ENCODE peak calls at places on chromosomes 5 and 9, in four cellular contexts. F is effector memory CD4-positive, alpha-beta T cell; N is psoas muscle; H is A673. W is an unnamed sample. For H3K4me1, the result is how much of the 10 kb centered on the place peaks cover.

GRCh38 chr5:33401482-33402390 is 39.0 kb upstream of the TARS1 start:
- DNase-seq in F (no peak), N (no peak), H (no peak), W (no peak)

GRCh38 chr9:115462623-115463022 is 344.7 kb upstream of the TNC start:
- DNase-seq in F (no peak), N (no peak), H (no peak), W (no peak)

GRCh38 chr9:81424431-81424830 is 264.9 kb downstream of the TLE1 start:
- DNase-seq in F (no peak), N (no peak), H (no peak), W (no peak)

GRCh38 chr9:12717907-12718306 is 24.7 kb downstream of the TYRP1 start:
- DNase-seq in F (no peak), N (no peak), H (no peak), W (no peak)

GRCh38 chr5:58188287-58188651 is 271.6 kb downstream of the PLK2 start:
- DNase-seq in F (no peak), N (no peak), H (no peak), W (no peak)

GRCh38 chr9:3909966-3910650 is 384.3 kb upstream of the RFX3 start:
- DNase-seq in F (no peak), N (no peak), H (no peak), W (no peak)

GRCh38 chr9:116644099-116644688 is 42.9 kb upstream of the TRIM32 start:
- DNase-seq in F (no peak), N (no peak), H (no peak), W (no peak)

GRCh38 chr9:132919609-132920268 is 24.7 kb downstream of the TSC1 start:
- DNase-seq in F (no peak), N (no peak), H (no peak), W (no peak)

GRCh38 chr9:22528485-22528884 is 81.9 kb downstream of the DMRTA1 start:
- DNase-seq in F (no peak), N (no peak), H (no peak), W (no peak)

DNA sequence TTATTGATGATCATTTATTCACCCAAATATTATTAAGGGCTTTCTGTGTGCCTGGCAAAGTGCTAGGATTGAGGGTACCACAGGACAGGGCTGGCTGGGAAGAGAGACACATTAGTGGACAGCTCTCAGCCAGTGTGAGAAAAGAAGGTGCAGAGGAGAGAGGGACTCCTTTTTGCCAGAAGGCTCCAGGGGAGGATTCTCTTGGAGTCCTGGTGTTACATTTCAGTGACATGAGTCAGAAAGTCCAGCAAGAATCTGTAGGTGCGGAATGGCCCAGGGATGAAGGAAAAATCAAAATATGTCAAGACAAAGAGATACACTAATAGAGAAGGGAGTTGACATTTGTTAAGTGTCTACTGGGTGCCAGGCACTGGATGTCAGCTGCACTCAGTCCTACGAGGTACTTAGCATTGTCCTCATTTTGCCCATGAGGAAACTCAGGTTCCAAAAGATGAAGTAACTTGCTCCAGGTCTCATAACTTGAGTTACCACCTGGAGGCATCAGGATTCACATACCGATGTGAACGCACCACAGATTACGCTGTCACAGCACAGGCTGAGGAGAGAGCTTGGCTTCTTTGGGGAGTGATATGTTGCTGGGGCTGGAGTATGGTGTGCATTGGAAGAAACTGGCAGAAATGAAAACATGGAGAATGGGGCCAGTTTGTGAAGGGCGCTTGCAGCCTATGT is 60.5 kb downstream of the RASGRF2 start:
- DNase-seq in F (no peak), N (no peak), H (no peak), W (no peak)
- H3K4me1 ChIP-seq in F (under half), N (under half), H (under half), W (under half)

DNA sequence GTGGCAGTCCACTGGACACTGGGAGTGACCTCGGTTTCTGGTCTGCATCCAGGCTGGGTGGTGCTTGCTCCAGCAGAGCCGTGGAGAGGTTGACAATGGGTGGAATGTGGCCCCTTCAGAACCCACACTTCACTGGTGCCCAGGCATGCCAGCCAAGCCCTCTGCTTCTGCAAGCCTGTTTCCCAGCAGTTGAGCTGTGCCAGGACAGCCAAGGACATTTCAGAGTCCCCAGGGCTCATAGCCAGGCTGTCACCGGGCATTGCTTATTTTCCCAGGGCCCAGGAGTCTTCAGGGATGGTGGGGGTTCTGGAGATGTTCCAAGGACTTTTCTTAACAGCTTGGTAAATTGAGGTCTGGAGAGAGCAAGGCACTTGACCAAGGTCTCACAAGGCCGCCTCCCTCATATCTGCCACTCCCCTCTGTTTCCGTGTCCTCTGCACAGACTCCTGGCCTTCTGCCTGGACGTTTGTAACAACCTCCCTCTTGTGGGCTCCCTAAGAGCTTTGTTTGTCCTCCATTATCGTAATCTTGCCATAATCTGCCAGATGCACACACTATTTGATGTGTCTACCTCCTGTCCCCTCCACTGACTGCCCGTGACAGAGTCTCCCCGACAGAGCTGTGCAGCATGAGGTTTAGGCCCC is 3.8 kb upstream of the NDST1 start:
- DNase-seq in F (no peak), N (peak), H (no peak), W (no peak)
- H3K4me1 ChIP-seq in F (under half), N (half or more), H (under half), W (half or more)

GRCh38 chr9:135887021-135887507 is 20.3 kb downstream of the CAMSAP1 start:
- DNase-seq in F (no peak), N (peak), H (peak), W (no peak)

GRCh38 chr9:135887585-135888050 is 19.7 kb downstream of the CAMSAP1 start:
- DNase-seq in F (peak), N (no peak), H (no peak), W (no peak)

GRCh38 chr9:135888766-135889394 is 18.5 kb downstream of the CAMSAP1 start:
- DNase-seq in F (no peak), N (no peak), H (no peak), W (no peak)

GRCh38 chr9:135889564-135890189 is 17.7 kb downstream of the CAMSAP1 start:
- DNase-seq in F (no peak), N (no peak), H (no peak), W (no peak)

DNA sequence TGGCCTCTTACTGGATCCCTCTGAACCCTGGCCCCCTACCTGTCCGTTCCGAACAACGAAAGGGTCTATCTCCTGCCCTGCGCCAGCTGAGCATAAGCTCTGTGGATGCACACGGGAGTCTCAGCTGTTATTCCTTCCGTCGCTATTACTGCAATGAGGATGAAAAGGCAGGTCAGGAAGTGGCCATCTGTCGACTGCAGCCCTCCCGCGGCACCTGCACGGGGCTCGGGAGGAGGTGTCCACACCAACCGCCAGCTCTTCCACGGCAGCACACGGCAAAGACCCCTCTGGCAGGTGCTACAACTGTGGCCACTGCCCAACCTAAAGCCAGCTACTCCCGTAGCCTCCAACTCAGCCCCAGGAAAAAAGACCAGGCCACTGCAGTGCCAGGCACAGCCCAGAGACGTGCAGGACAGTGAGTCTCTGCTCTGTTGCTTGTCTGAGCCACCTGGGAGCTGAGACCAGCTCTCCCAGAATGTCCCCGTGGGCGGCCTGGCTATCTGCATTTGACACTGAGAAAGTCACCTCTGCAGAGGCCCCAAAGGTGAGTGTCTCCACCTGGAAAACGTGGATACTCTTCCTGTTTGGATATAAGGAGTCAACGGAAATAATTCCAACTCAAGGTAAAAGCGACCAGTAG is 19.1 kb downstream of the CAMSAP1 start:
- DNase-seq in F (no peak), N (no peak), H (no peak), W (no peak)
- H3K4me1 ChIP-seq in F (under half), N (half or more), H (half or more), W (half or more)

GRCh38 chr5:150508021-150508640 is at the start of gene NDST1:
- DNase-seq in F (no peak), N (no peak), H (no peak), W (no peak)

GRCh38 chr5:150509992-150510391 is 2.1 kb downstream of the NDST1 start:
- DNase-seq in F (no peak), N (no peak), H (no peak), W (no peak)

GRCh38 chr5:150510460-150511263 is 2.7 kb downstream of the NDST1 start:
- DNase-seq in F (no peak), N (no peak), H (no peak), W (no peak)

GRCh38 chr5:150507283-150508020 is 479 bp upstream of the NDST1 start:
- DNase-seq in F (no peak), N (no peak), H (no peak), W (no peak)

DNA sequence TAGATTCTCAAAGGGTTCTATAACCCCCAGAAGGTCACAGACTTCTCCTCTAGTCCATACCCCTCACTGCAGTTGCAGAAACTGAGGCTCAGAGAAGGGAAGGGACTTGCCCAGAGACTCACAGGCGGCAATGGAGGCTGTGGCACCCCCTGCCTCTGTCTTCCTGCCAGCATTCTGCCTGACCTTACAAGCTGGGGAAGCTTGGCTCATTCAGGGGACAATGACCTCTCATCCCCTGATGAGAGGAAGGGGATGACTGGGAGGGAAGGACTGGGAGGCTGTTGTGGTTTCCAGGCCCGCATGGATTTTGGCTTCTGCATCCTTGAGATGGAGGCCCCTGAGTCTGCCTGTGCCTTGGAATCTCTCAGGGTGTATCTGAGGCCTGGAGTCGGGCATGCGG is 897 bp downstream of the NDST1 start:
- DNase-seq in F (no peak), N (no peak), H (no peak), W (no peak)
- H3K4me1 ChIP-seq in F (under half), N (half or more), H (under half), W (half or more)

GRCh38 chr9:129143031-129143441 is 31.8 kb downstream of the PTPA start:
- DNase-seq in F (peak), N (peak), H (peak), W (peak)
- H3K4me1 ChIP-seq in F (under half), N (half or more), H (under half), W (half or more)

GRCh38 chr9:113526231-113526746 is 62.8 kb downstream of the RGS3 start:
- DNase-seq in F (no peak), N (no peak), H (no peak), W (no peak)

GRCh38 chr9:113526841-113527240 is 63.3 kb downstream of the RGS3 start:
- DNase-seq in F (no peak), N (no peak), H (no peak), W (no peak)

GRCh38 chr9:113524460-113524859 is 60.9 kb downstream of the RGS3 start:
- DNase-seq in F (no peak), N (no peak), H (no peak), W (no peak)

GRCh38 chr9:113525208-113525607 is 61.7 kb downstream of the RGS3 start:
- DNase-seq in F (no peak), N (no peak), H (no peak), W (no peak)

DNA sequence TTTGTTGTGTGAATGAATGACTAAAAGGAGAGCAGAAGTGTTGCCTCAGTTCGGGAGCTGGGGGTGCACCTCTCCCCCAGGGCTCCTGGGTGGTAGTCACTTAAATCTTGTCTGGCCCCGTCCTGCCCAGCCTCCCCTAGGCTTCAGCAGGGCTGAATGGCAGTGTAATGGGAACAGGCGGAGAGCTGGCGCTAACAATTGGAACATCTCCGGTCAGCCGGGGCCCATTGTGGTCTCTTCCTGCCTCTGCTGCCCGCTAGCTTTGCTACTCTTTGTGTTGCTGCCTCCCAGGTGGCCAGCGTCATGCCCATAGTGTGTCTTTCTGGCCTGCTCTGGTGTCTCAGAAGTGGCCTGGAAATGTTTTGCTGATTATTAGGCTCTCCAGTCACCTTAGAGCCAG is 62.3 kb downstream of the RGS3 start:
- DNase-seq in F (no peak), N (no peak), H (no peak), W (no peak)
- H3K4me1 ChIP-seq in F (under half), N (under half), H (under half), W (under half)

DNA sequence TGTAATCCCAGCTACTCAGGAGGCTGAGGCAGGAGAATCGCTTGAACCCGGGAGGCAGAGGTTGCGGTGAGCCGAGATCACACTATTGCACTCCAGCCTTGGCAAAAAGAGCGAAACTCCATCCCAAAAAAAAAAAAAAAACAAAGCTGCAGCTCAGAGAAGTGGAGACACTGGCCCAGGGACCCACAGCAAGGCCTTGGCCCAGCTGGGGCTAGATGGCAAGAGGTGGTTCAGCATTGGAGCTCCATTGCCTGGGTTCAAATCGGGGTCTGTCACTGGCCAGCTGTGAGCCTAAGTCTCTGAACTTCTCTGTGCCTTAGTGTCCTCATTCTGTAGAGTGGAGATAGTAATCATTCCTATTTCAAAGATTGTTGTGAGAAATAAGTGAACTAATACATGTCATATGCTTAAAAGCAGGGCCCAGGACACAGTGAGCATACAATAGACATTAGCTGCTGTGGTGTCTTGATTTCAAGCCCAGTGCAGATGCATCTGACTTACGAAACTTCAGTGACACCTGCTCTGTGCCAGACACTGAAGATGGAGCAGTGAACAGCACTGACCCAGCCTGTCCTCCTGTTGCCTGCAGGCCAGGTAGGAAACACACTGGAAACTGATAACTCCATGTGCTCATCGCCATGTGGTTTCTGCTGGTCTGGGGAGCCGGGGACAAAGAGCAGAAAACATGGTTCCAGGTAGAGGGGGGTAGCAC is 127.7 kb downstream of the C9orf50 start:
- DNase-seq in F (no peak), N (no peak), H (no peak), W (no peak)
- H3K4me1 ChIP-seq in F (under half), N (under half), H (half or more), W (under half)

GRCh38 chr5:181054871-181055494 is 14.9 kb downstream of the BTNL9 start:
- DNase-seq in F (no peak), N (no peak), H (no peak), W (no peak)

GRCh38 chr5:181054138-181054537 is 14.1 kb downstream of the BTNL9 start:
- DNase-seq in F (no peak), N (no peak), H (no peak), W (no peak)

GRCh38 chr5:181052928-181053759 is 13.1 kb downstream of the BTNL9 start:
- DNase-seq in F (no peak), N (no peak), H (no peak), W (no peak)

GRCh38 chr5:181052526-181052927 is 12.5 kb downstream of the BTNL9 start:
- DNase-seq in F (no peak), N (no peak), H (peak), W (no peak)

DNA sequence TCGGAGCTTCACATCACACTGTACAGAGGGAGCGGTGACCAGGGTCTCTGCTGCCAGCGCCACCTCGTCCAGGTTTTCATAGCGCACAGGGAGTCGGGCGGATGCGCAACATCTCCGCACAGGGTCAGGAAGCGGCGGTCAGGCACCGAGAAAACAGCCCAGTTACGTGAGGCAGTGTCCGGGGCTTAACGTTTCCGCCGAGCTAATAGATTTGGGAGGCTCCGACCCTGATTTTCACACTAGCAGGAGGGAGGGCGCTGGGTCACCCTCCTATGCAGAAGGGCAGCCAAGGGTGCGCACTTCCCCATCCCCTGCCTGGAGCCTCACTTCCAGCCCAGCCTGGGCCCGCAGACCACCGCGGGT is 13.7 kb downstream of the BTNL9 start:
- DNase-seq in F (no peak), N (no peak), H (no peak), W (no peak)
- H3K4me1 ChIP-seq in F (under half), N (under half), H (under half), W (under half)